ENCODE peak calls at places on chromosome 5, in eight cellular contexts. C is adrenal gland, I is lower leg skin, X is GM12878, O is endothelial cell of umbilical vein, Q is suprapubic skin, G is A549, M is IMR-90. Z is an unnamed sample.

GRCh38 chr5:88692979-88693932 is 189.7 kb downstream of the MEF2C start:
- DNase-seq in C (no peak), I (no peak), X (no peak), O (no peak), Q (no peak), G (no peak), M (no peak), Z (no peak)

GRCh38 chr5:116947691-116948528 is 373.3 kb upstream of the SEMA6A start:
- DNase-seq in C (peak), I (no peak), X (peak), O (peak), Q (no peak), G (peak), M (no peak), Z (peak)

GRCh38 chr5:143908959-143909358 is 97.0 kb downstream of the HMHB1 start:
- DNase-seq in C (no peak), I (no peak), X (no peak), O (no peak), Q (no peak), G (no peak), M (no peak), Z (no peak)

GRCh38 chr5:13045897-13046551 is 898.5 kb downstream of the DNAH5 start:
- DNase-seq in C (no peak), I (no peak), X (no peak), O (no peak), Q (no peak), G (no peak), M (no peak), Z (no peak)

GRCh38 chr5:73999306-73999705 is 373.3 kb downstream of the ARHGEF28 start:
- DNase-seq in C (no peak), I (no peak), X (no peak), O (no peak), Q (no peak), G (no peak), M (no peak), Z (no peak)

GRCh38 chr5:80860934-80861613 is 99.1 kb upstream of the RASGRF2 start:
- DNase-seq in C (no peak), I (no peak), X (no peak), O (no peak), Q (no peak), G (no peak), M (peak), Z (no peak)

GRCh38 chr5:91016954-91017690 is 366.0 kb downstream of the ARRDC3 start:
- DNase-seq in C (no peak), I (no peak), X (no peak), O (no peak), Q (no peak), G (no peak), M (peak), Z (peak)

GRCh38 chr5:138408023-138408422 is 30.8 kb upstream of the REEP2 start:
- DNase-seq in C (no peak), I (no peak), X (peak), O (no peak), Q (no peak), G (no peak), M (no peak), Z (no peak)

GRCh38 chr5:167639213-167639612 is 652.2 kb upstream of the WWC1 start:
- DNase-seq in C (no peak), I (no peak), X (no peak), O (no peak), Q (no peak), G (no peak), M (peak), Z (no peak)

GRCh38 chr5:77957516-77957915 is 181.4 kb upstream of the TBCA start:
- DNase-seq in C (no peak), I (no peak), X (no peak), O (no peak), Q (no peak), G (no peak), M (no peak), Z (no peak)

GRCh38 chr5:141084487-141084989 is 9.9 kb upstream of the PCDHB2 start:
- DNase-seq in C (peak), I (no peak), X (no peak), O (peak), Q (no peak), G (peak), M (peak), Z (peak)

GRCh38 chr5:54519083-54519541 is 1.6 kb downstream of the SNX18 start:
- DNase-seq in C (no peak), I (peak), X (no peak), O (no peak), Q (no peak), G (no peak), M (no peak), Z (no peak)

GRCh38 chr5:172245046-172245445 is 38.5 kb downstream of the UBTD2 start:
- DNase-seq in C (no peak), I (no peak), X (no peak), O (no peak), Q (no peak), G (no peak), M (no peak), Z (no peak)

GRCh38 chr5:37248970-37249819 is at the start of gene CPLANE1:
- DNase-seq in C (peak), I (peak), X (peak), O (peak), Q (peak), G (peak), M (peak), Z (peak)

GRCh38 chr5:3099526-3099925 is 348.0 kb upstream of the IRX2 start:
- DNase-seq in C (no peak), I (peak), X (no peak), O (no peak), Q (no peak), G (no peak), M (no peak), Z (no peak)

GRCh38 chr5:126680215-126680817 is 79.6 kb downstream of the PHAX start:
- DNase-seq in C (no peak), I (no peak), X (peak), O (no peak), Q (no peak), G (no peak), M (peak), Z (no peak)

GRCh38 chr5:96903300-96903699 is 27.0 kb downstream of the ERAP2 start:
- DNase-seq in C (no peak), I (no peak), X (no peak), O (no peak), Q (no peak), G (no peak), M (peak), Z (no peak)

GRCh38 chr5:144567416-144567770 is 396.7 kb downstream of the KCTD16 start:
- DNase-seq in C (no peak), I (no peak), X (no peak), O (no peak), Q (no peak), G (no peak), M (peak), Z (no peak)

GRCh38 chr5:23930985-23931384 is 423.6 kb downstream of the PRDM9 start:
- DNase-seq in C (no peak), I (no peak), X (no peak), O (no peak), Q (no peak), G (peak), M (no peak), Z (no peak)

GRCh38 chr5:72231989-72232703 is 87.9 kb downstream of the MRPS27 start:
- DNase-seq in C (no peak), I (no peak), X (no peak), O (no peak), Q (no peak), G (no peak), M (no peak), Z (peak)

GRCh38 chr5:600551-601541 is 11.3 kb upstream of the CEP72 start:
- DNase-seq in C (peak), I (peak), X (no peak), O (no peak), Q (no peak), G (no peak), M (no peak), Z (no peak)

GRCh38 chr5:102090770-102091169 is 205.3 kb downstream of the SLCO4C1 start:
- DNase-seq in C (no peak), I (no peak), X (no peak), O (no peak), Q (no peak), G (peak), M (no peak), Z (peak)

GRCh38 chr5:100623719-100624118 is 88.5 kb downstream of the FAM174A start:
- DNase-seq in C (no peak), I (no peak), X (no peak), O (peak), Q (no peak), G (peak), M (peak), Z (no peak)

GRCh38 chr5:6632324-6632930 is 417 bp downstream of the NSUN2 start:
- DNase-seq in C (no peak), I (peak), X (no peak), O (no peak), Q (no peak), G (no peak), M (no peak), Z (peak)

GRCh38 chr5:14186132-14186830 is 43.1 kb downstream of the TRIO start:
- DNase-seq in C (no peak), I (no peak), X (no peak), O (peak), Q (no peak), G (peak), M (peak), Z (peak)

GRCh38 chr5:172144291-172144815 is 43.7 kb downstream of the STK10 start:
- DNase-seq in C (no peak), I (no peak), X (no peak), O (no peak), Q (no peak), G (no peak), M (peak), Z (no peak)

GRCh38 chr5:32710859-32711692 is at the start of gene NPR3:
- DNase-seq in C (no peak), I (no peak), X (no peak), O (no peak), Q (no peak), G (peak), M (peak), Z (peak)

GRCh38 chr5:168106008-168106761 is 185.3 kb upstream of the WWC1 start:
- DNase-seq in C (no peak), I (no peak), X (no peak), O (no peak), Q (no peak), G (peak), M (peak), Z (peak)

GRCh38 chr5:40442346-40442745 is 237.4 kb upstream of the PTGER4 start:
- DNase-seq in C (no peak), I (no peak), X (no peak), O (no peak), Q (no peak), G (no peak), M (peak), Z (no peak)

GRCh38 chr5:173472164-173472563 is 143.9 kb upstream of the STC2 start:
- DNase-seq in C (peak), I (peak), X (no peak), O (peak), Q (peak), G (peak), M (peak), Z (peak)

GRCh38 chr5:154757647-154758406 is 2.6 kb downstream of the LARP1 start:
- DNase-seq in C (peak), I (no peak), X (no peak), O (peak), Q (no peak), G (peak), M (peak), Z (peak)

GRCh38 chr5:154755361-154756202 is at the start of gene LARP1:
- DNase-seq in C (peak), I (no peak), X (no peak), O (peak), Q (peak), G (peak), M (peak), Z (peak)

GRCh38 chr5:154756203-154756870 is 1.2 kb downstream of the LARP1 start:
- DNase-seq in C (peak), I (peak), X (no peak), O (peak), Q (peak), G (peak), M (no peak), Z (peak)

GRCh38 chr5:154758501-154758900 is 3.3 kb downstream of the LARP1 start:
- DNase-seq in C (no peak), I (no peak), X (no peak), O (no peak), Q (no peak), G (no peak), M (peak), Z (no peak)

DNA sequence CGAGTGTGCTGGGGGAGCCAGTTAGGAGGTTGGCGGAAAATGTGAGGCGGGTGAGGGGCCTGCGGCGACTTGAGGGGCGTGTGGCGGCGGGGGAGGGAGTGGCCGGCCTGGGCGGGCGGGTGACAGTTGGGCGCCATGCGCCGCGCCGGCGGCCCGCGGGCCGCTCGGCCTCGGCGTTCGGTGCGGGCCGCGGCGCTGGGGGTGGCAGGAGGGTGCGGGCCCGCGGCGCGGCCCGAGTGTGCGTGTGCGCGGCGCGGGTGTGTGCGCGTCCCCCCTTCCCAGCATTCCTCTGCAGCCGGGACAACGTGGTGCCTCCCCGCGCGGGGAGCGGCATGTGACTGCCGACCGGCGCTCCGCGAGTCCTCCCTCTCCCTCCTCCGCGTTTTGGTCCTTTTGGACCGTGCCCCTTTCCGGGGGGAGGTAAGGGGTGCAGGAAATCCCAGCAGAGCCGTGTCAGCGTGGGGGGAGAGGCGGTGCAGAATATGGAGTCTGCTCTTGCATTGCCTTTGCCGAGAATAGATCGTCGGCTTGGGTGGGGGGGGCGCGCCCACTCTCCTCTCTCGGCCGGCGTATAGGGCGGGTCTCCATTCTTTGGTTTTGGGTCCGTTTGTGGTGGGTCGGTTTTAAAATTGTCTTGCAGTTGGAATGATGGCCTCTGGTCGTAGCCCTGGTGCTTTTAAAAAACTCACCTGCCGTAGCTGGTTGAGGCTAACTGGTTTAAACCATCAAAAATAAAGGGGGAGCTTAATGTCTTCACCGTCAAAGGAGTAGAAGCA is 1.9 kb downstream of the LARP1 start:
- DNase-seq in C (peak), I (peak), X (no peak), O (peak), Q (peak), G (peak), M (peak), Z (peak)
- TF ChIP-seq POLR2A in C (peak), I (no peak), X (peak), O (peak), Q (no peak), G (no peak), M (no peak), Z (peak)

DNA sequence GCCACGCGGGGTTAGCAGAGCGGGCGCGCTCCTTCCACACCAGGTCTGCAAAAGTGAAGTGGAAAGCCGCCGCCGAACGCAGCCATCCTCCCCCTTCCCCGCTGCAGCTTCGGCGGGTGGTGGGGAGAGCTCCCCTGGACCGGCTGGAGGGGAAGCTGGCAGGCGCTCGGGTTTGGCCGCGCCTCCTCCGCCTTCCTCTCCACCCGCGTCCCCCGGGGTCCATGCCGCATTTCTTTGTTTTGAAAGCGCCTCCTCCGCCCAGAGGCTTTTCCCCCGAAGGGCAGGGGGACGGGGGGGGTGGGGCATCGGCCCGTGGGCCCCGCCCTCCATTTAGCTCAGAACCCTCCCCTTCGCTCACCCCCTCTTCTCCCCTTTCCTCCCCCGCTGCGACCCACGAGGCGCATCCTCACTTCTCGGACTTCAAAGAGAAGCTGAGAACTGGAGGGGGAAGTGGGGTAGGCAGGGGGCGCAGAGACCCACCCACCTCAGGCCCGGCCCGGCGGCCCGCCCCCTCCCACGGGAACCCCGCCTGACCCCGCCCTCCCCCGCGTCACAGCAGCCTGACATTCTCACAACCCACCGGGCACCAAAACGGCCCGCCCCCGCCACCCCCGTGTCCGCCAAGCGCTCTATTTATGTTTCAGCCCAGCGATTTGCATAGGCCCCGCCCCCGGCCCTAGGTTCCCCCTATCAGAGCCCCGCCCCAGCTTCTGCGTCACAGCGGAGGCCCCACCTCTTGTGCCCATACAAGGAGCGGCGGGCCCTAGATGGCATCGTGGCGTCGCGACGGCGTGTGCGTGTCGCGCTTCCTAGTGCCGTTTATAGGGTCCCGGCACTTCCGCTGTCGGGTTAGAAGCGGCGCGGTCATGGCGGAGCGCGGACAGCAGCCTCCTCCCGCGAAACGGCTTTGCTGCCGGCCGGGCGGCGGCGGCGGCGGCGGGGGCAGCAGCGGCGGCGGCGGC is at the start of gene ZSWIM6:
- DNase-seq in C (peak), I (peak), X (peak), O (peak), Q (peak), G (peak), M (peak), Z (peak)
- TF ChIP-seq POLR2A in C (peak), I (no peak), X (peak), O (peak), Q (peak), G (peak), M (peak), Z (peak)

GRCh38 chr5:155897761-155898160 is 429.2 kb upstream of the SGCD start:
- DNase-seq in C (no peak), I (no peak), X (no peak), O (no peak), Q (no peak), G (no peak), M (no peak), Z (no peak)

GRCh38 chr5:155898284-155898683 is 428.7 kb upstream of the SGCD start:
- DNase-seq in C (no peak), I (no peak), X (no peak), O (no peak), Q (no peak), G (no peak), M (no peak), Z (no peak)

GRCh38 chr5:155895484-155895883 is 431.5 kb upstream of the SGCD start:
- DNase-seq in C (no peak), I (no peak), X (no peak), O (no peak), Q (no peak), G (no peak), M (no peak), Z (no peak)
- TF ChIP-seq POLR2A in C (no peak), I (no peak), X (no peak), O (no peak), Q (no peak), G (no peak), M (no peak), Z (no peak)

GRCh38 chr5:161295721-161296120 is 250.8 kb downstream of the GABRB2 start:
- DNase-seq in C (no peak), I (no peak), X (no peak), O (no peak), Q (no peak), G (no peak), M (no peak), Z (no peak)
- TF ChIP-seq POLR2A in C (no peak), I (no peak), X (no peak), O (no peak), Q (no peak), G (no peak), M (no peak), Z (no peak)

DNA sequence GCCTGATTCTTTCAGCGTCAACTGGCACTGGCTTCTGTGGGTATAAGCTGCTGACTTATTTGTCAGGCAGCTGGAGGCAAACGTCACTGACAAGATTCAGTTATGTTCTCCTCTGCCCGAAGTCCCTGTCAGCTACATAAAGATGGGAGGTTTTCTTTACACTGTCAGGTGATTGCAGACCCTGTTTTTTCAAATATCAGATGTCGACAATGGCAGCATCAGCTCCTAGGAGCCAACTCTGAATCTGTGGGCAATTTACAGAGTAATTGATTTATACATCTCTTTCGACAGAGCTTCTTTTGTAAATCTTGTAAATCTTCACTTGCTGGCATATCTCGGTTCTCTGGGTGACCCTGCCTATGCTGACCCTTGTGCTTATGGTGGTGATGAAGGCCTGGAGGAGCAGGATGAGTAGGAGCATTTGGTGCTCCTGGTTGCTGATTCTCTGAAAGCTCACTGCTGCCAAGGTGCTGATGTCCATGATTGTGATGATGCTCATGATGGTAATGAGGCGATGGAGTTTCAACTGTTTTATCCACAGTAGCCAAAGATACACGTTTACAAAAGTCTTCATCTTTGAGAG is 10.9 kb downstream of the SELENOP start:
- DNase-seq in C (no peak), I (no peak), X (no peak), O (no peak), Q (no peak), G (no peak), M (no peak), Z (no peak)
- TF ChIP-seq POLR2A in C (no peak), I (no peak), X (no peak), O (no peak), Q (no peak), G (no peak), M (no peak), Z (no peak)

GRCh38 chr5:134370871-134371833 is at the start of gene UBE2B:
- DNase-seq in C (peak), I (peak), X (peak), O (peak), Q (peak), G (peak), M (peak), Z (peak)
- TF ChIP-seq POLR2A in C (peak), I (no peak), X (peak), O (peak), Q (no peak), G (no peak), M (peak), Z (peak)

Z was measured in thyroid gland.